ENCODE peak calls at places on chromosomes 2 and 18, in five cellular contexts. I, J, S, M and O are unnamed samples.
A peak's percentile ranks its signal among the peaks of the same experiment; 100 is the strongest.

GRCh38 chr2:25215948-25216679 is 47.7 kb upstream of the POMC start:
- DNase-seq in J (peak; percentile 64), M (peak; percentile 62), I (peak; percentile 94), S (peak; percentile 27), O (peak; percentile 90)

GRCh38 chr2:71700041-71700879 is 246.9 kb downstream of the DYSF start:
- DNase-seq in M (no peak), J (no peak), I (no peak), S (no peak), O (no peak)

GRCh38 chr2:15284601-15285000 is 276.5 kb downstream of the NBAS start:
- DNase-seq in M (no peak), S (no peak), J (no peak), I (no peak), O (no peak)

GRCh38 chr2:8554296-8554806 is 127.5 kb upstream of the ID2 start:
- DNase-seq in J (no peak), M (no peak), I (no peak), S (no peak), O (no peak)

GRCh38 chr2:159936471-159936870 is 125.9 kb downstream of the PLA2R1 start:
- DNase-seq in M (no peak), J (no peak), S (no peak), I (no peak), O (peak; percentile 9)

GRCh38 chr2:235614900-235615712 is 121.3 kb downstream of the AGAP1 start:
- DNase-seq in J (peak; percentile 93), S (peak; percentile 75), M (peak; percentile 88), I (no peak), O (no peak)

GRCh38 chr2:213411582-213412289 is 127.5 kb downstream of the SPAG16 start:
- DNase-seq in J (no peak), S (no peak), M (no peak), I (no peak), O (no peak)

GRCh38 chr2:72204156-72204781 is 56.6 kb upstream of the CYP26B1 start:
- DNase-seq in I (peak; percentile 23), J (no peak), S (no peak), M (peak; percentile 2), O (no peak)

GRCh38 chr2:23449831-23450331 is 64.9 kb downstream of the KLHL29 start:
- DNase-seq in M (peak; percentile 10), I (no peak), J (peak; percentile 59), S (no peak), O (no peak)

GRCh38 chr18:50410008-50410407 is 35.2 kb downstream of the SKA1 start:
- DNase-seq in J (no peak), M (no peak), I (no peak), S (no peak), O (peak; percentile 28)
- TF ChIP-seq CTCF in J (no peak), M (no peak), I (no peak), S (no peak), O (no peak)

GRCh38 chr2:222280795-222281194 is 18.0 kb downstream of the PAX3 start:
- DNase-seq in J (no peak), M (peak; percentile 82), S (no peak), I (no peak), O (no peak)

GRCh38 chr2:222287862-222288479 is 10.8 kb downstream of the PAX3 start:
- DNase-seq in M (no peak), J (no peak), I (no peak), S (no peak), O (no peak)

GRCh38 chr2:222281495-222281894 is 17.3 kb downstream of the PAX3 start:
- DNase-seq in S (no peak), M (peak; percentile 32), I (no peak), J (no peak), O (no peak)

GRCh38 chr2:222284466-222284865 is 14.3 kb downstream of the PAX3 start:
- DNase-seq in I (no peak), J (no peak), S (no peak), M (no peak), O (no peak)

DNA sequence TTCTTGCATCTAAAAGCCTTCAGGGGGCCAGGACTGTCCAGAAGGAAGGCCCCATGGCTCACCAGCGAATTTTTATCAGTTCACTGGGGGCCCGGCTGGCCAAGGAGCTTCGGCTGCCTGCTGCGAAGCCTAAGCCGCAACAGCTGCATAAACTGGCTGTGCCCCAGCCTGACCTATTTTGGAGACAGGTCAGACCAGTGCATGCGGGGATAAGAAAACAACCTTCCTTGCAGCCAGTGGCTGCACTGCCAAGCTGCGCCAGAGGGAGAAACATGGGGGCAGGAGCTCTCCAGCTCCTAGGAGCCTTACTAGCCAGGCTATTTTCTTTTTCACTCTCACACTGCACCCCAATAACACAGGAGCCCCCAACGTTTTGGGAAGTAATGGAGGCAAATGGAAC is 15.2 kb downstream of the PAX3 start:
- DNase-seq in I (no peak), J (no peak), M (no peak), S (no peak), O (no peak)
- TF ChIP-seq CTCF in I (no peak), J (no peak), M (no peak), S (no peak), O (no peak)

GRCh38 chr18:55522011-55522410 is 66.0 kb downstream of the TCF4 start:
- DNase-seq in J (no peak), I (peak; percentile 37), M (no peak), S (no peak), O (peak; percentile 55)
- TF ChIP-seq CTCF in J (no peak), I (peak; percentile 68), M (peak; percentile 29), S (peak; percentile 20), O (peak; percentile 35)

DNA sequence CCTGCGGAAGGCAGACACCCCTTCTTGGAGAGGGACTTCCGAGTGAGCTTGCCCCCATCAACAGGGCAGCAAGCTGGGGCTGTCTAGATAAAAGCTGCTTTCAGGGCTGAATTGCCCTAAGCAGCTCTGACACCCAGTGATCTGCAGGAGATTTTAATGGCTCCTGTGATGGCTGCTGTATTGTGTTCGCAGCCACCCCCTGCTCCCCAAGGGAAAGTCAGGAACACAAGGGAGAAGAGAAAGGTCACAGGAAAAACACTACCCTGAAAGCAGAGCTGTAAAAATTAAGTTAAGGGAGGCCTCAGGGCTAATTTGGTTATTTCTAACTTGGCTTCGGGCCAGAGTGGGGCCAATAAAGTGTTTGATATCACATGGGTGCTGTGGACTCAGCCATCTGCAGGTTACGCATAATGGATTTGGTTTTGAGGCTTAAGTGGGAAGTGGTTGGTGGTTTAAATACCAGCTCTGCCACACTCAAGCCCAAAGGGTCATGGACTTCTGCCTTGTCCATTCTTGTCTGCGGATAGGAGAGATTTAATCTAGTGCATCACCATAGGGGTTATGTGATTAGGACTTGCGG is 147.6 kb downstream of the CLIP4 start:
- DNase-seq in S (no peak), M (no peak), I (no peak), J (no peak), O (no peak)
- TF ChIP-seq CTCF in S (no peak), M (no peak), I (no peak), J (no peak), O (no peak)

GRCh38 chr2:70190413-70191243 is at the start of gene C2orf42:
- DNase-seq in J (peak; percentile 98), M (peak; percentile 98), I (peak; percentile 94), S (peak; percentile 95), O (peak; percentile 98)
- TF ChIP-seq CTCF in J (no peak), M (peak; percentile 34), I (peak; percentile 8), S (no peak), O (no peak)

GRCh38 chr2:27291865-27292264 is 9.6 kb downstream of the TRIM54 start:
- DNase-seq in J (no peak), M (no peak), I (no peak), S (no peak), O (no peak)
- TF ChIP-seq CTCF in J (no peak), M (no peak), I (no peak), S (no peak), O (no peak)

GRCh38 chr2:2845267-2845666 is 514.2 kb upstream of the MYT1L start:
- DNase-seq in J (no peak), I (no peak), S (no peak), M (no peak), O (no peak)

GRCh38 chr2:2847131-2847740 is 516.2 kb upstream of the MYT1L start:
- DNase-seq in J (no peak), S (no peak), M (no peak), I (no peak), O (no peak)

GRCh38 chr2:2848198-2848597 is 517.1 kb upstream of the MYT1L start:
- DNase-seq in I (no peak), S (no peak), J (no peak), M (no peak), O (no peak)

GRCh38 chr2:2845796-2846315 is 514.8 kb upstream of the MYT1L start:
- DNase-seq in J (no peak), S (no peak), M (no peak), I (no peak), O (no peak)

GRCh38 chr2:2846379-2847130 is 515.5 kb upstream of the MYT1L start:
- DNase-seq in J (no peak), S (no peak), I (no peak), M (no peak), O (no peak)
- TF ChIP-seq CTCF in J (no peak), S (no peak), I (no peak), M (no peak), O (no peak)

DNA sequence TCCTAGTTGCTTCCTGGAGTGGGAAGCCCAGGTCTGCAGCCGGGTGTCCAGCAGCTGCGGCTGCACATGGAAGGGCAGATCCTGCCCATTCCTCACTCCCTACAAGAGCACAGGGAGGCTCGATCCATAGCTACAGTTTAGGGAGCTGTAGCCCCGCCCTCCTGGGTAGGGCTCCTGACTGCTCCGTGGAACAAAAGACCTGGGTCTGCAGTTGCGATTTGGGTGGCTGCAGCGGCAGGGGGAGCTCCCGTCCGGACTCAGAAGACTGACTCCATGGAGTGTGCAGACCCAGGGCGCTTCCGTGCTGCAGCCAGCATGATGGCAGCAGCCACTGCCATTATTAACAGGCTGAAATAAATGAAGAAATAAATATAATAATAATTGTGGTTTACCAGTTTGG is 157.3 kb downstream of the CTNNA2 start:
- DNase-seq in J (no peak), S (no peak), I (no peak), M (no peak), O (no peak)
- TF ChIP-seq CTCF in J (no peak), S (no peak), I (no peak), M (no peak), O (no peak)

GRCh38 chr2:241901500-241902351 is 32.2 kb downstream of the RTP5 start:
- DNase-seq in I (no peak), S (no peak), M (no peak), J (no peak), O (no peak)
- TF ChIP-seq CTCF in I (no peak), S (no peak), M (no peak), J (no peak), O (no peak)

GRCh38 chr18:47531759-47532158 is 280.3 kb upstream of the SKOR2 start:
- DNase-seq in M (no peak), J (no peak), S (no peak), I (no peak), O (no peak)
- TF ChIP-seq CTCF in M (peak; percentile 24), J (no peak), S (no peak), I (no peak), O (no peak)